ENCODE peak calls at places on chromosomes 2 and 18, in six cellular contexts. B, Z, Q, A, F and P are unnamed samples.

GRCh38 chr18:13289501-13290205 is 71.1 kb downstream of the LDLRAD4 start:
- DNase-seq in B (peak), Z (no peak), Q (no peak), A (no peak), F (peak), P (peak)

GRCh38 chr18:26383454-26384270 is 157.4 kb downstream of the TAF4B start:
- DNase-seq in B (no peak), Z (peak), Q (peak), A (peak), F (no peak), P (peak)

GRCh38 chr2:86596118-86596517 is 27.5 kb downstream of the RNF103 start:
- DNase-seq in B (no peak), Z (no peak), Q (no peak), A (no peak), F (no peak), P (no peak)

GRCh38 chr2:172481507-172482262 is 54.3 kb downstream of the ITGA6 start:
- DNase-seq in B (no peak), Z (no peak), Q (no peak), A (no peak), F (no peak), P (no peak)

GRCh38 chr2:222568866-222569265 is 87.0 kb downstream of the FARSB start:
- DNase-seq in B (peak), Z (no peak), Q (no peak), A (no peak), F (peak), P (peak)

GRCh38 chr18:58581265-58581664 is 47.6 kb downstream of the ALPK2 start:
- DNase-seq in B (no peak), Z (no peak), Q (no peak), A (peak), F (no peak), P (peak)

GRCh38 chr2:138244400-138245001 is 257.1 kb upstream of the SPOPL start:
- DNase-seq in B (no peak), Z (no peak), Q (no peak), A (no peak), F (no peak), P (no peak)

GRCh38 chr18:44729631-44730101 is 49.0 kb downstream of the SETBP1 start:
- DNase-seq in B (no peak), Z (peak), Q (no peak), A (no peak), F (no peak), P (peak)

GRCh38 chr2:156687715-156688114 is 251.5 kb downstream of the GPD2 start:
- DNase-seq in B (no peak), Z (peak), Q (no peak), A (no peak), F (peak), P (peak)

GRCh38 chr18:49164738-49165137 is 214.0 kb upstream of the SMAD7 start:
- DNase-seq in B (no peak), Z (no peak), Q (no peak), A (no peak), F (no peak), P (no peak)

GRCh38 chr2:205883026-205883425 is 200.7 kb downstream of the NRP2 start:
- DNase-seq in B (no peak), Z (no peak), Q (no peak), A (no peak), F (no peak), P (no peak)

DNA sequence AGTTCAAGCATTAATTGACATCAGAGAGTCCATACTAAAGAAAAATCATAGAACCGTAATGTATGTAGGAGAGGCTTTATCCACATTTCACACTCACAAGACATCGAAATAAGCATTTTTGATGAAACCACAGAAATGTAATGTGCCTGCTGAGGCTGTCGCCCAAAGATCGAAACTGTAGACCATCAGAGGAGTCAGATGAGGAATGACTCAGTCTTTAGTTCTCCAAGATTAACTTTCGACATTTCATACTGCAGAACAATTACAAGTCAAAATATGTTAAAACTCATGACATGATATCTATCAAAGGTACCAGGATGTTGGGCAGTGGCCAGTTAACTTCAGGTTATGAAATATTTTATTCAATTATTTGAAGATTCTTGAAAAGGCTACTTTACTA is 79.6 kb downstream of the RAB31 start:
- DNase-seq in B (no peak), Z (no peak), Q (no peak), A (no peak), F (no peak), P (peak)
- TF ChIP-seq CTCF in B (no peak), Z (no peak), Q (no peak), A (no peak), F (no peak), P (no peak)

GRCh38 chr2:199979398-199979797 is 24.0 kb downstream of the MAIP1 start:
- DNase-seq in B (no peak), Z (no peak), Q (no peak), A (no peak), F (no peak), P (no peak)
- H3K27ac ChIP-seq in B (no peak), Z (peak), Q (no peak), A (no peak), F (no peak), P (peak)

DNA sequence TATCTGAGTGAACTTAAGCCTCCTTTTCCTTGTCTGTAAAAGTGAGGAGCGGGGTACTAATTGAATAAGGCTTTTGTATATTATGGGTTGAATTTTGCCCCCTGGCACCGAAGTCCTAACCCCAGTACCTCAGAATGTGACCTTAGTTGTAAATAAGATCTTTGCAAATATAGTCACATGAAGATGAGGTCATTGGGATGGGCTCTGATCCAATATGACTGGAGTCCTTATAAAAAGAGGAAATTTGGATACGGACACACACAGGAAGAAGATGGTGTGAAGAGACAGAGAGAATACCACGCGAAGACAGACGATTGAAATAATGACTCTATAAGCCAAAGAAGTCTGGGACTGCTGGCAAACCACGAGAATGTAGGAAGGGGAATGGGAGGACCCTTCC is 98.5 kb downstream of the CPO start:
- DNase-seq in B (peak), Z (no peak), Q (no peak), A (no peak), F (no peak), P (no peak)
- H3K4me3 ChIP-seq in B (no peak), Z (no peak), Q (no peak), A (no peak), F (no peak), P (no peak)

GRCh38 chr2:36538345-36538744 is 59.6 kb downstream of the FEZ2 start:
- DNase-seq in B (peak), Z (no peak), Q (no peak), A (no peak), F (no peak), P (no peak)

GRCh38 chr2:36535099-36535498 is 62.9 kb downstream of the FEZ2 start:
- DNase-seq in B (no peak), Z (no peak), Q (no peak), A (no peak), F (no peak), P (no peak)

GRCh38 chr2:36539631-36540030 is 58.3 kb downstream of the FEZ2 start:
- DNase-seq in B (no peak), Z (no peak), Q (no peak), A (no peak), F (no peak), P (peak)

GRCh38 chr2:36534275-36534799 is 63.6 kb downstream of the FEZ2 start:
- DNase-seq in B (no peak), Z (no peak), Q (no peak), A (no peak), F (no peak), P (no peak)

DNA sequence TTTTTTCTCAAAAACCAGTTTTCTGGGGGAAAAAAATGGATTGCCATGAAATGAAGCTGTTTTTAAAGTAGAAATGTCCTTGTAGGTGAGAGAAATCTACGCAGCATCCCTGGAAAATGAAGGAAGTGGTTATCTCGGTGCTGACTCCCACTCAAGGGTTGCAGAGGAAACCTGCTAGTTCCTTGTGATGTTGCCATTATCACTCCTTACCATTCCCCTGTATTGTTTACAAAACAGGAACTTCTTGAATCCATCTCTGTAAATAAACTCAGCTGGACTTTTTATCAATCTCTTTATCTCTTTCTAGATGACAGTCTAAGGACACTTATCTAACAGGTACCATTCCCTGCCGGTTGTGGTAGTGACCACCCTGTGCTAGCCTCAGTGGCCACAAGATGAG is 61.2 kb downstream of the FEZ2 start:
- DNase-seq in B (no peak), Z (no peak), Q (no peak), A (no peak), F (no peak), P (no peak)
- TF ChIP-seq CTCF in B (no peak), Z (no peak), Q (no peak), A (no peak), F (no peak), P (no peak)

GRCh38 chr2:217703102-217703501 is 299.7 kb downstream of the TNS1 start:
- DNase-seq in B (no peak), Z (no peak), Q (no peak), A (no peak), F (no peak), P (no peak)
- H3K27ac ChIP-seq in B (no peak), Z (no peak), Q (no peak), A (no peak), F (no peak), P (no peak)

GRCh38 chr2:96809216-96809882 is 6.7 kb upstream of the CNNM3 start:
- DNase-seq in B (no peak), Z (no peak), Q (no peak), A (no peak), F (no peak), P (no peak)

GRCh38 chr2:96809951-96810782 is 5.9 kb upstream of the CNNM3 start:
- DNase-seq in B (no peak), Z (no peak), Q (peak), A (no peak), F (no peak), P (no peak)

GRCh38 chr2:96806468-96807126 is 9.5 kb upstream of the CNNM3 start:
- DNase-seq in B (no peak), Z (no peak), Q (no peak), A (no peak), F (no peak), P (no peak)

GRCh38 chr2:96807127-96807471 is 9.0 kb upstream of the CNNM3 start:
- DNase-seq in B (no peak), Z (no peak), Q (no peak), A (no peak), F (no peak), P (no peak)

DNA sequence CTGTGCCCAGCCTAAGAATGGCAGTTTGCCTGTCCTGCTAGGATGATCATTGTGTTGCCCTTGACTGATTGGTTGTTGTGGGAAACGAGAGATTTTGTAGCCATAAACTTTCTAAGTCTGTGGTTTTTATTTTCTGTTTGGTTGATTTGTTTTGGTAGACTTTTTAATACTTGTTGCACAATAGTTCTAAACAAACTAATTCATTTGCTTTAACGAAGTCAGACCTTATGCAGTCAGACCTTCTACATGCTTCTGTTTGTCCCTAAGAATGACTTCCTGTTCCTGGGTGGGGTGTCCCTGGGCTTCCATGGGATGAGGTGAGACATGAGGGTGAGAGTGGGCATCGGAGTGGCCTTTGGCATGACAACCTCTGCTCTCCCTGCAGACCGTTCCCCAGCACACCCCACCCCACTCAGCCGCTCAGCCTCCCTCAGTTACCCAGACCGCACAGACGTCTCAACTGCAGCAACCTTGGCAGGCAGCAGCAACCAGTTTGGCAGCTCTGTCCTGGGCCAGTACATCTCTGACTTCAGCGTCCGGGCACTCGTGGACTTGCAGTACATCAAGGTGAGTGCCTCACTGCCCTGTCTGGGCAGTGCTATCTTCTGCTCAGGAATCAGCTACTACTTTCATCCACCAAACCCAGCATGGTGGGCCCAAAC is 7.8 kb upstream of the CNNM3 start:
- DNase-seq in B (peak), Z (no peak), Q (no peak), A (no peak), F (no peak), P (no peak)
- H3K4me3 ChIP-seq in B (no peak), Z (no peak), Q (no peak), A (no peak), F (no peak), P (no peak)